ENCODE peak calls at places on chromosomes 16 and 17, in seven cellular contexts. P is tibial artery, Y is astrocyte of the spinal cord, A is endothelial cell of umbilical vein, O is choroid plexus epithelial cell, D is PC-3, K is thoracic aorta. H is an unnamed sample.
A peak's percentile ranks its signal among the peaks of the same experiment; 100 is the strongest.

GRCh38 chr16:21001262-21001661 is 100.7 kb downstream of the LYRM1 start:
- DNase-seq in O (peak; percentile 33), P (no peak), D (peak; percentile 13), Y (no peak), A (peak; percentile 27), K (no peak), H (peak; percentile 20)

GRCh38 chr17:5354310-5354709 is 65.2 kb downstream of the NUP88 start:
- DNase-seq in A (no peak), O (no peak), D (no peak), Y (no peak), P (no peak), K (no peak), H (no peak)

GRCh38 chr17:80663783-80664206 is 119.2 kb downstream of the RPTOR start:
- DNase-seq in Y (no peak), D (no peak), A (no peak), O (no peak), P (peak; percentile 36), K (no peak), H (no peak)

GRCh38 chr17:60712675-60713074 is 35.0 kb downstream of the BCAS3 start:
- DNase-seq in A (no peak), O (no peak), P (no peak), Y (no peak), D (no peak), K (no peak), H (no peak)

GRCh38 chr16:66569131-66569530 is 2.9 kb downstream of the CMTM1 start:
- DNase-seq in P (no peak), A (peak; percentile 70), D (peak; percentile 14), O (peak; percentile 69), K (no peak), Y (peak; percentile 72), H (no peak)

GRCh38 chr17:47605006-47605405 is 44.7 kb upstream of the KPNB1 start:
- DNase-seq in P (no peak), O (no peak), K (no peak), Y (no peak), D (no peak), A (no peak), H (no peak)

GRCh38 chr16:27238016-27238587 is 30.5 kb downstream of the NSMCE1 start:
- DNase-seq in K (no peak), Y (no peak), A (peak; percentile 36), P (peak; percentile 62), D (no peak), O (no peak), H (no peak)

GRCh38 chr17:39634384-39634871 is 2.5 kb upstream of the STARD3 start:
- DNase-seq in Y (peak; percentile 50), A (peak; percentile 47), P (no peak), D (peak; percentile 55), K (no peak), O (peak; percentile 69), H (no peak)

GRCh38 chr16:89189358-89190025 is 10.8 kb downstream of the SLC22A31 start:
- DNase-seq in Y (no peak), D (no peak), P (no peak), K (no peak), O (no peak), A (no peak), H (no peak)

GRCh38 chr16:21104124-21104860 is 46.4 kb downstream of the DNAH3 start:
- DNase-seq in D (no peak), P (no peak), K (no peak), A (peak; percentile 82), Y (peak; percentile 88), O (peak; percentile 79), H (no peak)

GRCh38 chr17:10197721-10198508 is 491 bp downstream of the GAS7 start:
- DNase-seq in D (no peak), Y (no peak), P (no peak), O (peak; percentile 15), K (no peak), A (no peak), H (no peak)

GRCh38 chr16:62963846-62964245 is 927.6 kb upstream of the CDH8 start:
- DNase-seq in O (no peak), K (no peak), A (no peak), Y (no peak), P (no peak), D (no peak), H (no peak)

GRCh38 chr16:13936596-13937081 is 16.7 kb downstream of the ERCC4 start:
- DNase-seq in A (no peak), K (no peak), O (peak; percentile 72), Y (peak; percentile 34), D (peak; percentile 16), P (peak; percentile 59), H (no peak)

GRCh38 chr17:66468241-66469087 is 166.1 kb downstream of the PRKCA start:
- DNase-seq in Y (no peak), D (peak; percentile 26), P (peak; percentile 36), K (no peak), O (peak; percentile 54), A (peak; percentile 51), H (peak; percentile 60)

GRCh38 chr17:58232707-58233156 is 5.7 kb upstream of the LPO start:
- DNase-seq in P (no peak), O (peak; percentile 85), Y (peak; percentile 65), D (peak; percentile 41), A (no peak), K (no peak), H (no peak)

GRCh38 chr16:88331989-88332920 is 50.5 kb upstream of the ZNF469 start:
- DNase-seq in O (peak; percentile 100), Y (peak; percentile 100), A (peak; percentile 89), P (peak; percentile 89), K (peak; percentile 36), D (peak; percentile 98), H (no peak)

GRCh38 chr17:9875441-9875840 is 29.6 kb downstream of the RCVRN start:
- DNase-seq in O (peak; percentile 95), Y (peak; percentile 89), K (no peak), D (peak; percentile 79), A (no peak), P (no peak), H (no peak)

GRCh38 chr17:17732444-17732843 is 51.2 kb downstream of the RAI1 start:
- DNase-seq in A (no peak), K (no peak), O (no peak), D (no peak), Y (no peak), P (no peak), H (no peak)

GRCh38 chr17:17730250-17730935 is 49.1 kb downstream of the RAI1 start:
- DNase-seq in K (no peak), D (no peak), O (no peak), A (no peak), Y (no peak), P (no peak), H (no peak)

GRCh38 chr17:17727111-17727659 is 45.9 kb downstream of the RAI1 start:
- DNase-seq in K (no peak), O (no peak), Y (no peak), D (no peak), A (no peak), P (no peak), H (no peak)

GRCh38 chr17:17728550-17729251 is 47.4 kb downstream of the RAI1 start:
- DNase-seq in D (peak; percentile 86), A (no peak), O (no peak), P (no peak), Y (no peak), K (no peak), H (no peak)

DNA sequence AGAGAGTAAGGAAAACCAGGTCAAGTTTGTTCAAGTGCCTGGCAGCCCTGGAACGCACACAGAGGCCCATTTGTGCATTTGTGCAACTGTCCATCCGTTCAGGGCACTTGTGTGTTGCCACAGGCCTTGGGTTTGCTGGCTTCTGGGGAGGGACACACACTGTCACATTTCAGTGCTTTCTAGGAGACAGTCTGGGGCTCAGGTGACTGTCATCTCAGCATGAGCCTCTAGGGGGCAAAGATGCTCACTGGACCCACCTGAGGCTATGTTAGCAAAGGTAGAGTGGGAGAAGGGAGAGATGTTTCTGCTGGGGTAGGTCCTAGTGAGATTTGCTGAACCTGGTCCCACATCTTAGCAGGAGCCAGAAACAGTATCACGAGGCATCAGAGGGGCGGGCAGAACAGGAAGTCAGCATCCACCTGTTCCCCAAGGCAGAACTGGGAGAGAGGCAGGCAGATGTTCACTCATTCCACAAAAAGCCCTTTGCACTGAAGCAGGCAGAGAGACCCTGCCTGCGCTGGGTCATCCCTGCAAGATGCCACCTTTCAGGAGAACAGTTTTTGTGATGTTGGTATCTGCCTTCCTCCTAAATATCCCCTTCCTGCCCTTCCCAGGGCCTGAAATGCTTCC is 48.5 kb downstream of the RAI1 start:
- DNase-seq in Y (no peak), A (no peak), K (no peak), O (no peak), D (peak; percentile 76), P (no peak), H (peak; percentile 35)
- H3K4me3 ChIP-seq in Y (no peak overlapping the region), A (no peak overlapping the region), K (no peak overlapping the region), O (no peak overlapping the region), D (no peak overlapping the region), P (no peak overlapping the region), H (no peak overlapping the region)

DNA sequence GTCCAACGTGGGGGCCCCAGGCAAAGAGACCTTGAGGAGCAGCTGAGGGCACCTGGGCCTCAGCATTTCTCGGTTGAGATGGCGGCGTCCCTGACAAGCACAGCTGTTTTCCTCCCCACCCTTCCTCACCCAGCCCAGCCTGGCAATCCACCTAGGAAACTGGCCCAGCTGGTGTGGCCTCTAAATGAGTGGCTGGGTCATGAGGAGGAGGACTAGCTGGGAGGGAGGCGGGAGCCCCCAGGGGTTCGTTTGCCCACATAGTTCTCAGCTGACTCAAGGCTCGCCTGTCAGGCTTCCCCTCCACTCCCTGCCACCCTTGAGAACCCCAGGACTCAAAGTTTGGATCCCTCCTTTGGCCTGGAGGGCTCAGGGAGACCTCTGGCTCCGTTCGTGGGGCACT is 5.9 kb downstream of the RNF222 start:
- DNase-seq in K (no peak), Y (no peak), P (no peak), D (peak; percentile 16), A (no peak), O (no peak), H (no peak)
- H3K4me3 ChIP-seq in K (no peak overlapping the region), Y (no peak overlapping the region), P (no peak overlapping the region), D (no peak overlapping the region), A (no peak overlapping the region), O (no peak overlapping the region), H (no peak overlapping the region)

DNA sequence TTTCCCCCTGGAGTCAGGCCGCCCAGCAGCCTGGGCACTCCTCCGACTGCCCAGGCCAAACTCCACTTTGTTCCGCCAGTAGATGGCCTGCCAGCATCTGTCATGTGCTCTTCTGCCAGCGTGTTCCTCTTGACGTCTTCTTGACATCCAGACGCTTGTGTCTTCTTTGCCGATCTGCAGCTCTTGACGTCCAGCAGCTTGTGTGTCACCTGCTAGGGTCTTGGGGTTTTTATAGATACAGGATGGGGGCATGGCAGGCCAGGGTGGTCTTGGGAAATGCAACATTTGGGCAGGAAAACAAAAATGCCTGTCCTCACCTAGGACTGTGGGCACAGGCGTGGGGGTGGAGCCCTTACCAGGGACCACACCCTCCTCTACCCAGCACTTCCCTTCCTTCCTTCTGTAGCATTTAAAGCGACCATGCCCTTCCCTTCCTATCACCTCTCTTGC is 88.7 kb downstream of the BMERB1 start:
- DNase-seq in D (no peak), O (no peak), P (peak; percentile 61), Y (no peak), A (no peak), K (no peak), H (no peak)
- H3K4me3 ChIP-seq in D (no peak overlapping the region), O (no peak overlapping the region), P (no peak overlapping the region), Y (no peak overlapping the region), A (no peak overlapping the region), K (peak overlapping the region; percentile 2), H (no peak overlapping the region)

DNA sequence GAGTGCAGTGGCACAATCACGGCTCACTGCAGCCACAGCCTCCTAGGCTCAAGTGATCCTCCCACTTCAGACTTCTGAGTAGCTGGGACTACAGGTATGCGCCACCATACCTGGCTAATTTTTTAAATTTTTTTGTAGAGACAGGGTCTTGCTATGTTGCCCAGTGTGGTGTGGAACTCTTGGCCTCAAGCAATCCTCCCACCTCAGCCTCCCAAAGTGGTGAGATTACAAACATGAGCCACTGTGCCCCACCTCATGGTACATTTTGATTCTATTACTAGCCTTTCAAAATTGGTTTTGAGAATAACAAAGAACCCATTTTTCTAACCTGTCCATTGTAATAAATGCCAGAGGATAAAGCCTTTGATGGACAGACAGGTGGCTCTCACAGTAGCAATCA is 1.4 kb downstream of the CCDC43 start:
- DNase-seq in Y (no peak), D (no peak), P (no peak), O (no peak), K (no peak), A (no peak), H (no peak)
- H3K4me3 ChIP-seq in Y (no peak overlapping the region), D (peak overlapping the region; percentile 92), P (no peak overlapping the region), O (no peak overlapping the region), K (peak overlapping the region; percentile 79), A (no peak overlapping the region), H (peak overlapping the region; percentile 72)

H was measured in Jurkat, Clone E6-1.